ENCODE peak calls at places on chromosomes 6 and 20, in six cellular contexts. D is stimulated activated CD4-positive, alpha-beta T cell treated with anti-CD3 and anti-CD28 coated beads, Interleukin-4, amount 100 ng/mL, for 24 hours; L is EL; U is occipital lobe; N is substantia nigra; W is NCI-H1048. T is an unnamed sample.

GRCh38 chr6:168130168-168130651 is 51.2 kb upstream of the FRMD1 start:
- DNase-seq in D (no peak), L (no peak), U (no peak), N (no peak), W (no peak), T (no peak)

GRCh38 chr6:133895573-133896343 is 6.8 kb downstream of the TCF21 start:
- DNase-seq in D (no peak), L (peak; percentile 29), U (no peak), N (no peak), W (no peak), T (no peak)

GRCh38 chr6:3447005-3447404 is 9.8 kb downstream of the SLC22A23 start:
- DNase-seq in D (no peak), L (no peak), U (no peak), N (no peak), W (no peak), T (no peak)

GRCh38 chr6:91081452-91082067 is 494.7 kb upstream of the MAP3K7 start:
- DNase-seq in D (no peak), L (peak; percentile 12), U (no peak), N (no peak), W (peak; percentile 14), T (peak; percentile 26)

GRCh38 chr6:112218563-112218962 is 35.8 kb downstream of the LAMA4 start:
- DNase-seq in D (no peak), L (no peak), U (no peak), N (peak; percentile 8), W (no peak), T (no peak)

GRCh38 chr6:87330961-87331360 is 1.9 kb upstream of the GJB7 start:
- DNase-seq in D (no peak), L (no peak), U (no peak), N (no peak), W (no peak), T (no peak)

GRCh38 chr6:143283887-143284640 is 166.4 kb downstream of the ADAT2 start:
- DNase-seq in D (no peak), L (peak; percentile 11), U (no peak), N (no peak), W (no peak), T (no peak)

GRCh38 chr20:34290471-34290870 is 12.7 kb downstream of the AHCY start:
- DNase-seq in D (no peak), L (no peak), U (no peak), N (no peak), W (no peak), T (no peak)

GRCh38 chr20:5865604-5866003 is 84.7 kb downstream of the TRMT6 start:
- DNase-seq in D (no peak), L (no peak), U (no peak), N (no peak), W (no peak), T (no peak)

GRCh38 chr20:36132802-36133211 is 21.7 kb upstream of the EPB41L1 start:
- DNase-seq in D (no peak), L (no peak), U (no peak), N (no peak), W (no peak), T (no peak)

GRCh38 chr20:58700121-58700780 is 7.7 kb downstream of the NPEPL1 start:
- DNase-seq in D (no peak), L (no peak), U (no peak), N (no peak), W (no peak), T (no peak)

GRCh38 chr20:11906626-11907480 is 10.8 kb upstream of the BTBD3 start:
- DNase-seq in D (no peak), L (no peak), U (no peak), N (no peak), W (peak; percentile 85), T (no peak)